ENCODE peak calls at places on chromosomes 11 and 22, in eight cellular contexts. R, F, H, B, Y, C, U and G are unnamed samples.

GRCh38 chr22:38657248-38657909 is 941 bp downstream of the CBY1 start:
- DNase-seq in R (peak; percentile 29), F (peak; percentile 27), H (no peak), B (peak; percentile 13), Y (peak; percentile 36), C (no peak), U (no peak), G (no peak)

GRCh38 chr11:125304111-125304639 is 139.6 kb downstream of the PKNOX2 start:
- DNase-seq in R (no peak), F (no peak), H (no peak), B (no peak), Y (no peak), C (no peak), U (no peak), G (no peak)

GRCh38 chr11:16867097-16867496 is 128.7 kb downstream of the C11orf58 start:
- DNase-seq in R (no peak), F (no peak), H (no peak), B (peak; percentile 67), Y (no peak), C (no peak), U (no peak), G (no peak)

GRCh38 chr22:43295173-43295572 is 48.0 kb downstream of the SCUBE1 start:
- DNase-seq in R (no peak), F (no peak), H (no peak), B (no peak), Y (no peak), C (no peak), U (no peak), G (no peak)

GRCh38 chr22:20456722-20457076 is 19.1 kb upstream of the SCARF2 start:
- DNase-seq in R (no peak), F (no peak), H (no peak), B (no peak), Y (no peak), C (no peak), U (peak; percentile 34), G (no peak)

GRCh38 chr22:45229181-45229580 is 11.5 kb downstream of the KIAA0930 start:
- DNase-seq in R (no peak), F (no peak), H (no peak), B (no peak), Y (no peak), C (no peak), U (no peak), G (no peak)

GRCh38 chr22:27107824-27108223 is 450.4 kb downstream of the MIAT start:
- DNase-seq in R (no peak), F (peak; percentile 91), H (peak; percentile 94), B (peak; percentile 99), Y (peak; percentile 95), C (peak; percentile 50), U (peak; percentile 88), G (no peak)

GRCh38 chr11:34948721-34949120 is 32.3 kb downstream of the PDHX start:
- DNase-seq in R (no peak), F (no peak), H (peak; percentile 17), B (no peak), Y (no peak), C (no peak), U (no peak), G (no peak)

GRCh38 chr11:114132944-114133394 is 73.5 kb downstream of the ZBTB16 start:
- DNase-seq in R (no peak), F (no peak), H (no peak), B (no peak), Y (peak; percentile 65), C (no peak), U (peak; percentile 78), G (no peak)

GRCh38 chr11:14584595-14584994 is 59.0 kb upstream of the PDE3B start:
- DNase-seq in R (no peak), F (peak; percentile 2), H (no peak), B (no peak), Y (no peak), C (no peak), U (no peak), G (no peak)

GRCh38 chr11:61773356-61773755 is 19.0 kb downstream of the TMEM258 start:
- DNase-seq in R (no peak), F (no peak), H (no peak), B (no peak), Y (no peak), C (no peak), U (no peak), G (peak; percentile 83)

GRCh38 chr11:63763506-63764200 is 4.9 kb downstream of the ZFTA start:
- DNase-seq in R (peak; percentile 15), F (no peak), H (no peak), B (no peak), Y (no peak), C (peak; percentile 25), U (peak; percentile 70), G (peak; percentile 55)

GRCh38 chr22:31585161-31585859 is 76.7 kb downstream of the PISD start:
- DNase-seq in R (no peak), F (no peak), H (peak; percentile 60), B (no peak), Y (peak; percentile 53), C (no peak), U (no peak), G (no peak)

GRCh38 chr11:19648321-19648720 is 64.3 kb upstream of the NAV2 start:
- DNase-seq in R (no peak), F (no peak), H (no peak), B (no peak), Y (no peak), C (no peak), U (no peak), G (no peak)

GRCh38 chr11:21988477-21988876 is 204.4 kb upstream of the ANO5 start:
- DNase-seq in R (no peak), F (no peak), H (no peak), B (peak; percentile 29), Y (peak; percentile 8), C (no peak), U (no peak), G (no peak)

GRCh38 chr22:22692707-22693530 is 48.5 kb downstream of the GGTLC2 start:
- DNase-seq in R (peak; percentile 22), F (peak; percentile 97), H (peak; percentile 57), B (peak; percentile 39), Y (peak; percentile 86), C (no peak), U (peak; percentile 33), G (peak; percentile 45)

GRCh38 chr11:66545701-66546367 is at the start of gene ZDHHC24:
- DNase-seq in R (peak; percentile 96), F (peak; percentile 95), H (peak; percentile 95), B (peak; percentile 90), Y (peak; percentile 98), C (peak; percentile 95), U (peak; percentile 99), G (peak; percentile 84)

GRCh38 chr22:23404689-23405365 is 175.3 kb downstream of the IGLL1 start:
- DNase-seq in R (no peak), F (no peak), H (peak; percentile 40), B (no peak), Y (peak; percentile 11), C (no peak), U (no peak), G (no peak)

DNA sequence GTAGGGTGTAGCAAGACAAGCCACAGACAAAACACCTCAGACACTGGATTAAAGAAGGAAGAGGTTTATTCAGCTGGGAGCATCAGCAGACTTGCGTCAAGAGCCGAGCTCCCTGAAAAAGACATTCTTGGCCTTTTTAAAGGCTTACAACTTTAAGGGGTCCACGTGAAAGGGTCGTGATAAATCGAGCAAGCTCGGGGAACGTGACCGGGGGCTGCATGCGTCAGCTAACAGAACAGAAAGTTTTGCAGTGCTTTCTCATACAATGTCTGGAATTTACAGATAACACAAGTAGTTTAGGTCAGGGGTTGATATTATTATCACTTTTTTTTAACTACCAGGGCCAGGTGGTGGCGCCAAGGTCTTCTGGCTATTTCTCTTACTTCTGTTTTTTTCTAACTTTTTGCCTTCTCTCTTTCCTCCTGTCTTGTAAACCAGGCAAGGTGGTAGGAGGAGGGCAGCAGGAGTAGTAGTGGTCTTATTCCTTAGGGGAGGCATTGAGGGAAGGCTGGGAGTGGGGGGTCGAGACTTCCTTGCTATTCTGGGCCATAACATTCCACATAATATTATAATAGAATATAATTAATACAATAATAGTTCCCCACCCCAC is 631 bp upstream of the ALDH3B1 start:
- DNase-seq in R (no peak), F (no peak), H (peak; percentile 53), B (no peak), Y (peak; percentile 61), C (no peak), U (no peak), G (no peak)
- TF ChIP-seq CTCF in R (peak; percentile 51), F (peak; percentile 14), H (peak; percentile 42), B (no peak), Y (peak; percentile 25), C (no peak), U (no peak), G (no peak)

DNA sequence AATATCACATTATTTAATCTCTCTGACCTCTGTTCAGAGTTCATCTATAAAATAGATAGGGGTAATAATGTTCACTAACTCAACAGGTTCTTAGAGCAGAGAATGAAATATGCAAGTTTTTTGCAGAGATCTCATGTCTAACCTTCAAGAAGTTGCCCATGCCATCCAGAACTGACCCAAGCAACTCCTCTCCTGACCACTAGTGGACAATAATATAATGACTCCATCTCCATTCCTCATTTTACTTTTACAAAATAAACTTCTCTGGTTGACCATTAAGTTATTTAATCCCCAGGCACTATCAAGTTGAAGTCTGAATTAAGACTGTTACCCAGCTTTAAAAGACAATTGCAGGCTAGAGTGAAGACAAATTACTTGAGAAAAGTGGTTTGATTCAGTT is 382.6 kb downstream of the KCNA4 start:
- DNase-seq in R (no peak), F (no peak), H (no peak), B (peak; percentile 1), Y (peak; percentile 30), C (no peak), U (no peak), G (no peak)
- TF ChIP-seq CTCF in R (no peak), F (no peak), H (peak; percentile 28), B (no peak), Y (peak; percentile 28), C (no peak), U (no peak), G (no peak)

GRCh38 chr11:9120659-9121350 is 29.4 kb upstream of the SCUBE2 start:
- DNase-seq in R (no peak), F (no peak), H (no peak), B (no peak), Y (no peak), C (no peak), U (no peak), G (no peak)
- TF ChIP-seq CTCF in R (peak; percentile 37), F (peak; percentile 18), H (peak; percentile 22), B (no peak), Y (no peak), C (no peak), U (no peak), G (no peak)

GRCh38 chr11:1233351-1234053 is 10.6 kb downstream of the MUC5B start:
- DNase-seq in R (no peak), F (peak; percentile 54), H (no peak), B (no peak), Y (no peak), C (no peak), U (peak; percentile 51), G (no peak)
- TF ChIP-seq CTCF in R (no peak), F (peak; percentile 39), H (no peak), B (no peak), Y (no peak), C (no peak), U (no peak), G (no peak)

GRCh38 chr11:44621140-44621681 is 55.7 kb downstream of the CD82 start:
- DNase-seq in R (peak; percentile 46), F (peak; percentile 78), H (peak; percentile 41), B (peak; percentile 25), Y (peak; percentile 70), C (peak; percentile 59), U (peak; percentile 82), G (peak; percentile 75)
- TF ChIP-seq CTCF in R (peak; percentile 89), F (peak; percentile 95), H (peak; percentile 90), B (peak; percentile 95), Y (peak; percentile 98), C (peak; percentile 99), U (peak; percentile 97), G (peak; percentile 99)